ENCODE peak calls at places on chromosome 22, in nine cellular contexts. One of them, this sample, is unnamed.

GRCh38 chr22:25645964-25646363 is 81.5 kb downstream of the GRK3 start:
- DNase-seq in left ventricle myocardium inferior: no peak
- DNase-seq in kidney: no peak
- DNase-seq in tibial nerve: no peak
- DNase-seq in CD8-positive, alpha-beta T cell: no peak
- DNase-seq in CD4-positive, CD25-positive, alpha-beta regulatory T cell: no peak
- DNase-seq in HepG2: no peak
- DNase-seq in vagina: no peak
- DNase-seq in naive thymus-derived CD4-positive, alpha-beta T cell: no peak
- DNase-seq in this sample: no peak

GRCh38 chr22:39110631-39111561 is 13.9 kb downstream of the APOBEC3H start:
- DNase-seq in left ventricle myocardium inferior: no peak
- DNase-seq in kidney: no peak
- DNase-seq in tibial nerve: no peak
- DNase-seq in CD8-positive, alpha-beta T cell: no peak
- DNase-seq in CD4-positive, CD25-positive, alpha-beta regulatory T cell: no peak
- DNase-seq in HepG2: peak; percentile 59
- DNase-seq in vagina: no peak
- DNase-seq in naive thymus-derived CD4-positive, alpha-beta T cell: no peak
- DNase-seq in this sample: no peak

GRCh38 chr22:50705219-50705691 is 32.6 kb downstream of the SHANK3 start:
- DNase-seq in left ventricle myocardium inferior: peak; percentile 52
- DNase-seq in kidney: peak; percentile 92
- DNase-seq in tibial nerve: no peak
- DNase-seq in CD8-positive, alpha-beta T cell: no peak
- DNase-seq in CD4-positive, CD25-positive, alpha-beta regulatory T cell: no peak
- DNase-seq in HepG2: no peak
- DNase-seq in vagina: no peak
- DNase-seq in naive thymus-derived CD4-positive, alpha-beta T cell: no peak
- DNase-seq in this sample: peak; percentile 26

GRCh38 chr22:39545310-39546063 is 12.9 kb upstream of the RPS19BP1 start:
- DNase-seq in left ventricle myocardium inferior: no peak
- DNase-seq in kidney: no peak
- DNase-seq in tibial nerve: no peak
- DNase-seq in CD8-positive, alpha-beta T cell: peak; percentile 75
- DNase-seq in CD4-positive, CD25-positive, alpha-beta regulatory T cell: peak; percentile 66
- DNase-seq in HepG2: no peak
- DNase-seq in vagina: no peak
- DNase-seq in naive thymus-derived CD4-positive, alpha-beta T cell: peak; percentile 68
- DNase-seq in this sample: peak; percentile 67

GRCh38 chr22:32473388-32473952 is 1.1 kb upstream of the FBXO7 start:
- DNase-seq in left ventricle myocardium inferior: no peak
- DNase-seq in kidney: no peak
- DNase-seq in tibial nerve: no peak
- DNase-seq in CD8-positive, alpha-beta T cell: peak; percentile 30
- DNase-seq in CD4-positive, CD25-positive, alpha-beta regulatory T cell: peak; percentile 73
- DNase-seq in HepG2: peak; percentile 76
- DNase-seq in vagina: no peak
- DNase-seq in naive thymus-derived CD4-positive, alpha-beta T cell: peak; percentile 68
- DNase-seq in this sample: no peak

GRCh38 chr22:49999901-50000586 is 12.5 kb downstream of the IL17REL start:
- DNase-seq in left ventricle myocardium inferior: no peak
- DNase-seq in kidney: peak; percentile 64
- DNase-seq in tibial nerve: no peak
- DNase-seq in CD8-positive, alpha-beta T cell: no peak
- DNase-seq in CD4-positive, CD25-positive, alpha-beta regulatory T cell: no peak
- DNase-seq in HepG2: no peak
- DNase-seq in vagina: peak; percentile 67
- DNase-seq in naive thymus-derived CD4-positive, alpha-beta T cell: no peak
- DNase-seq in this sample: peak; percentile 28

GRCh38 chr22:18154821-18155390 is 4.9 kb downstream of the USP18 start:
- DNase-seq in left ventricle myocardium inferior: no peak
- DNase-seq in kidney: no peak
- DNase-seq in tibial nerve: no peak
- DNase-seq in CD8-positive, alpha-beta T cell: no peak
- DNase-seq in CD4-positive, CD25-positive, alpha-beta regulatory T cell: no peak
- DNase-seq in HepG2: no peak
- DNase-seq in vagina: no peak
- DNase-seq in naive thymus-derived CD4-positive, alpha-beta T cell: no peak
- DNase-seq in this sample: no peak

GRCh38 chr22:27836181-27836580 is 34.6 kb upstream of the MN1 start:
- DNase-seq in left ventricle myocardium inferior: no peak
- DNase-seq in kidney: no peak
- DNase-seq in tibial nerve: no peak
- DNase-seq in CD8-positive, alpha-beta T cell: no peak
- DNase-seq in CD4-positive, CD25-positive, alpha-beta regulatory T cell: no peak
- DNase-seq in HepG2: no peak
- DNase-seq in vagina: no peak
- DNase-seq in naive thymus-derived CD4-positive, alpha-beta T cell: no peak
- DNase-seq in this sample: no peak

GRCh38 chr22:38413085-38414008 is 41.7 kb downstream of the KCNJ4 start:
- DNase-seq in left ventricle myocardium inferior: peak; percentile 53
- DNase-seq in kidney: peak; percentile 74
- DNase-seq in tibial nerve: no peak
- DNase-seq in CD8-positive, alpha-beta T cell: peak; percentile 9
- DNase-seq in CD4-positive, CD25-positive, alpha-beta regulatory T cell: no peak
- DNase-seq in HepG2: no peak
- DNase-seq in vagina: peak; percentile 95
- DNase-seq in naive thymus-derived CD4-positive, alpha-beta T cell: no peak
- DNase-seq in this sample: peak; percentile 47

GRCh38 chr22:28835630-28836189 is 35.3 kb upstream of the XBP1 start:
- DNase-seq in left ventricle myocardium inferior: no peak
- DNase-seq in kidney: no peak
- DNase-seq in tibial nerve: no peak
- DNase-seq in CD8-positive, alpha-beta T cell: no peak
- DNase-seq in CD4-positive, CD25-positive, alpha-beta regulatory T cell: no peak
- DNase-seq in HepG2: no peak
- DNase-seq in vagina: no peak
- DNase-seq in naive thymus-derived CD4-positive, alpha-beta T cell: no peak
- DNase-seq in this sample: no peak

GRCh38 chr22:21982338-21982965 is at the start of gene TOP3B:
- DNase-seq in left ventricle myocardium inferior: peak; percentile 84
- DNase-seq in kidney: peak; percentile 94
- DNase-seq in tibial nerve: peak; percentile 55
- DNase-seq in CD8-positive, alpha-beta T cell: peak; percentile 82
- DNase-seq in CD4-positive, CD25-positive, alpha-beta regulatory T cell: peak; percentile 76
- DNase-seq in HepG2: peak; percentile 52
- DNase-seq in vagina: no peak
- DNase-seq in naive thymus-derived CD4-positive, alpha-beta T cell: peak; percentile 79
- DNase-seq in this sample: peak; percentile 72

GRCh38 chr22:49305215-49305965 is 522.3 kb downstream of the BRD1 start:
- DNase-seq in left ventricle myocardium inferior: peak; percentile 53
- DNase-seq in kidney: no peak
- DNase-seq in tibial nerve: no peak
- DNase-seq in CD8-positive, alpha-beta T cell: peak; percentile 59
- DNase-seq in CD4-positive, CD25-positive, alpha-beta regulatory T cell: peak; percentile 15
- DNase-seq in HepG2: peak; percentile 27
- DNase-seq in vagina: peak; percentile 89
- DNase-seq in naive thymus-derived CD4-positive, alpha-beta T cell: peak; percentile 48
- DNase-seq in this sample: peak; percentile 78

GRCh38 chr22:27199354-27199753 is 542.0 kb downstream of the MIAT start:
- DNase-seq in left ventricle myocardium inferior: no peak
- DNase-seq in kidney: no peak
- DNase-seq in tibial nerve: no peak
- DNase-seq in CD8-positive, alpha-beta T cell: no peak
- DNase-seq in CD4-positive, CD25-positive, alpha-beta regulatory T cell: no peak
- DNase-seq in HepG2: no peak
- DNase-seq in vagina: no peak
- DNase-seq in naive thymus-derived CD4-positive, alpha-beta T cell: no peak
- DNase-seq in this sample: no peak

GRCh38 chr22:29224859-29225410 is 19.2 kb downstream of the EMID1 start:
- DNase-seq in left ventricle myocardium inferior: no peak
- DNase-seq in kidney: peak; percentile 63
- DNase-seq in tibial nerve: no peak
- DNase-seq in CD8-positive, alpha-beta T cell: no peak
- DNase-seq in CD4-positive, CD25-positive, alpha-beta regulatory T cell: no peak
- DNase-seq in HepG2: no peak
- DNase-seq in vagina: no peak
- DNase-seq in naive thymus-derived CD4-positive, alpha-beta T cell: no peak
- DNase-seq in this sample: no peak

GRCh38 chr22:47899894-47900293 is 1137.4 kb downstream of the TBC1D22A start:
- DNase-seq in left ventricle myocardium inferior: no peak
- DNase-seq in kidney: no peak
- DNase-seq in tibial nerve: no peak
- DNase-seq in CD8-positive, alpha-beta T cell: no peak
- DNase-seq in CD4-positive, CD25-positive, alpha-beta regulatory T cell: no peak
- DNase-seq in HepG2: no peak
- DNase-seq in vagina: peak; percentile 46
- DNase-seq in naive thymus-derived CD4-positive, alpha-beta T cell: no peak
- DNase-seq in this sample: no peak

GRCh38 chr22:33873186-33873585 is 47.1 kb downstream of the LARGE1 start:
- DNase-seq in left ventricle myocardium inferior: peak; percentile 53
- DNase-seq in kidney: no peak
- DNase-seq in tibial nerve: no peak
- DNase-seq in CD8-positive, alpha-beta T cell: no peak
- DNase-seq in CD4-positive, CD25-positive, alpha-beta regulatory T cell: no peak
- DNase-seq in HepG2: no peak
- DNase-seq in vagina: no peak
- DNase-seq in naive thymus-derived CD4-positive, alpha-beta T cell: no peak
- DNase-seq in this sample: no peak

GRCh38 chr22:39598017-39598965 is 27.7 kb downstream of the CACNA1I start:
- DNase-seq in left ventricle myocardium inferior: no peak
- DNase-seq in kidney: peak; percentile 81
- DNase-seq in tibial nerve: no peak
- DNase-seq in CD8-positive, alpha-beta T cell: peak; percentile 70
- DNase-seq in CD4-positive, CD25-positive, alpha-beta regulatory T cell: peak; percentile 58
- DNase-seq in HepG2: no peak
- DNase-seq in vagina: no peak
- DNase-seq in naive thymus-derived CD4-positive, alpha-beta T cell: peak; percentile 69
- DNase-seq in this sample: peak; percentile 73

GRCh38 chr22:46436595-46437163 is 100.7 kb downstream of the CELSR1 start:
- DNase-seq in left ventricle myocardium inferior: no peak
- DNase-seq in kidney: no peak
- DNase-seq in tibial nerve: no peak
- DNase-seq in CD8-positive, alpha-beta T cell: no peak
- DNase-seq in CD4-positive, CD25-positive, alpha-beta regulatory T cell: no peak
- DNase-seq in HepG2: no peak
- DNase-seq in vagina: no peak
- DNase-seq in naive thymus-derived CD4-positive, alpha-beta T cell: no peak
- DNase-seq in this sample: no peak

DNA sequence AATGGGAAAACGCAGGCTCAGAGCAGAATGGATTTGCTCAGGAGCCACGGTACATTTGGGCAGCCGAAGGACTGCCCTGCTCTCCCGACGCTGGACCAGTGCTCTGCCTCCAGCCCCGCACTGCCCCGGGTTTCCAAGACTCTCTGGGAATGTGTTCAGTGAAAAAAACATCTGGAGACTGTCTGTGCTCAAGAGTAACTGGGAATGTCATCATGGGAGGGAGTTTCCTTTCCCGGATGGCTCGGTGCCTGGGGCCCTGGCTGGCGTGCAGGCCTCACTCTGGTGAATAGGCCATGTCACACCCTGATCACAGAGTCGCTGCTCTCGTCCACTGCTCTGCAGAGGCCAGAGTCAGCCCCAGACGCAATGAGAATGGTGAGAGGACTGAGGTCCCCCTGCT is 9.8 kb upstream of the APOL6 start:
- DNase-seq in left ventricle myocardium inferior: peak; percentile 91
- DNase-seq in kidney: peak; percentile 94
- DNase-seq in tibial nerve: peak; percentile 81
- DNase-seq in CD8-positive, alpha-beta T cell: no peak
- DNase-seq in CD4-positive, CD25-positive, alpha-beta regulatory T cell: no peak
- DNase-seq in HepG2: no peak
- DNase-seq in vagina: no peak
- DNase-seq in naive thymus-derived CD4-positive, alpha-beta T cell: no peak
- DNase-seq in this sample: peak; percentile 33
- H3K27ac ChIP-seq in left ventricle myocardium inferior: peak overlapping the region; percentile 93
- H3K27ac ChIP-seq in kidney: peak overlapping the region; percentile 69
- H3K27ac ChIP-seq in tibial nerve: peak overlapping the region; percentile 83
- H3K27ac ChIP-seq in CD8-positive, alpha-beta T cell: no peak overlapping the region
- H3K27ac ChIP-seq in CD4-positive, CD25-positive, alpha-beta regulatory T cell: no peak overlapping the region
- H3K27ac ChIP-seq in HepG2: no peak overlapping the region
- H3K27ac ChIP-seq in vagina: peak overlapping the region; percentile 93
- H3K27ac ChIP-seq in naive thymus-derived CD4-positive, alpha-beta T cell: no peak overlapping the region
- H3K27ac ChIP-seq in this sample: no peak overlapping the region

GRCh38 chr22:19620742-19621371 is 93.4 kb upstream of the SEPTIN5 start:
- DNase-seq in left ventricle myocardium inferior: no peak
- DNase-seq in kidney: peak; percentile 67
- DNase-seq in tibial nerve: no peak
- DNase-seq in CD8-positive, alpha-beta T cell: no peak
- DNase-seq in CD4-positive, CD25-positive, alpha-beta regulatory T cell: no peak
- DNase-seq in HepG2: no peak
- DNase-seq in vagina: peak; percentile 70
- DNase-seq in naive thymus-derived CD4-positive, alpha-beta T cell: no peak
- DNase-seq in this sample: no peak
- H3K4me1 ChIP-seq in left ventricle myocardium inferior: peaks cover 15% of the 10 kb centered on the region
- H3K4me1 ChIP-seq in kidney: no peaks in the 10 kb centered on the region
- H3K4me1 ChIP-seq in tibial nerve: no peaks in the 10 kb centered on the region
- H3K4me1 ChIP-seq in CD8-positive, alpha-beta T cell: peaks cover 8% of the 10 kb centered on the region
- H3K4me1 ChIP-seq in CD4-positive, CD25-positive, alpha-beta regulatory T cell: no peaks in the 10 kb centered on the region
- H3K4me1 ChIP-seq in HepG2: no peaks in the 10 kb centered on the region
- H3K4me1 ChIP-seq in vagina: no peaks in the 10 kb centered on the region
- H3K4me1 ChIP-seq in naive thymus-derived CD4-positive, alpha-beta T cell: peaks cover 13% of the 10 kb centered on the region
- H3K4me1 ChIP-seq in this sample: no peaks in the 10 kb centered on the region

GRCh38 chr22:30978304-30978962 is 9.4 kb downstream of the TUG1 start:
- DNase-seq in left ventricle myocardium inferior: no peak
- DNase-seq in kidney: no peak
- DNase-seq in tibial nerve: no peak
- DNase-seq in CD8-positive, alpha-beta T cell: no peak
- DNase-seq in CD4-positive, CD25-positive, alpha-beta regulatory T cell: no peak
- DNase-seq in HepG2: no peak
- DNase-seq in vagina: no peak
- DNase-seq in naive thymus-derived CD4-positive, alpha-beta T cell: no peak
- DNase-seq in this sample: no peak

GRCh38 chr22:30985561-30986208 is 16.6 kb downstream of the TUG1 start:
- DNase-seq in left ventricle myocardium inferior: no peak
- DNase-seq in kidney: no peak
- DNase-seq in tibial nerve: no peak
- DNase-seq in CD8-positive, alpha-beta T cell: no peak
- DNase-seq in CD4-positive, CD25-positive, alpha-beta regulatory T cell: no peak
- DNase-seq in HepG2: peak; percentile 60
- DNase-seq in vagina: no peak
- DNase-seq in naive thymus-derived CD4-positive, alpha-beta T cell: no peak
- DNase-seq in this sample: no peak

GRCh38 chr22:30984317-30984716 is 15.3 kb downstream of the TUG1 start:
- DNase-seq in left ventricle myocardium inferior: no peak
- DNase-seq in kidney: no peak
- DNase-seq in tibial nerve: no peak
- DNase-seq in CD8-positive, alpha-beta T cell: no peak
- DNase-seq in CD4-positive, CD25-positive, alpha-beta regulatory T cell: no peak
- DNase-seq in HepG2: peak; percentile 71
- DNase-seq in vagina: no peak
- DNase-seq in naive thymus-derived CD4-positive, alpha-beta T cell: no peak
- DNase-seq in this sample: no peak

GRCh38 chr22:30982501-30982900 is 13.4 kb downstream of the TUG1 start:
- DNase-seq in left ventricle myocardium inferior: no peak
- DNase-seq in kidney: no peak
- DNase-seq in tibial nerve: no peak
- DNase-seq in CD8-positive, alpha-beta T cell: no peak
- DNase-seq in CD4-positive, CD25-positive, alpha-beta regulatory T cell: no peak
- DNase-seq in HepG2: no peak
- DNase-seq in vagina: no peak
- DNase-seq in naive thymus-derived CD4-positive, alpha-beta T cell: no peak
- DNase-seq in this sample: no peak

GRCh38 chr22:30979932-30980331 is 10.9 kb downstream of the TUG1 start:
- DNase-seq in left ventricle myocardium inferior: no peak
- DNase-seq in kidney: no peak
- DNase-seq in tibial nerve: no peak
- DNase-seq in CD8-positive, alpha-beta T cell: no peak
- DNase-seq in CD4-positive, CD25-positive, alpha-beta regulatory T cell: no peak
- DNase-seq in HepG2: no peak
- DNase-seq in vagina: no peak
- DNase-seq in naive thymus-derived CD4-positive, alpha-beta T cell: no peak
- DNase-seq in this sample: no peak
- H3K9me3 ChIP-seq in left ventricle myocardium inferior: peaks cover 100% of the 10 kb centered on the region
- H3K9me3 ChIP-seq in kidney: peaks cover 4% of the 10 kb centered on the region
- H3K9me3 ChIP-seq in tibial nerve: peaks cover 100% of the 10 kb centered on the region
- H3K9me3 ChIP-seq in CD8-positive, alpha-beta T cell: peaks cover 50% of the 10 kb centered on the region
- H3K9me3 ChIP-seq in CD4-positive, CD25-positive, alpha-beta regulatory T cell: peaks cover 95% of the 10 kb centered on the region
- H3K9me3 ChIP-seq in HepG2: no peaks in the 10 kb centered on the region
- H3K9me3 ChIP-seq in vagina: peaks cover 10% of the 10 kb centered on the region
- H3K9me3 ChIP-seq in naive thymus-derived CD4-positive, alpha-beta T cell: peaks cover 4% of the 10 kb centered on the region
- H3K9me3 ChIP-seq in this sample: no peaks in the 10 kb centered on the region

GRCh38 chr22:45224988-45225731 is 15.5 kb downstream of the KIAA0930 start:
- DNase-seq in left ventricle myocardium inferior: no peak
- DNase-seq in kidney: no peak
- DNase-seq in tibial nerve: no peak
- DNase-seq in CD8-positive, alpha-beta T cell: no peak
- DNase-seq in CD4-positive, CD25-positive, alpha-beta regulatory T cell: no peak
- DNase-seq in HepG2: no peak
- DNase-seq in vagina: no peak
- DNase-seq in naive thymus-derived CD4-positive, alpha-beta T cell: no peak
- DNase-seq in this sample: no peak
- H3K27ac ChIP-seq in left ventricle myocardium inferior: no peak overlapping the region
- H3K27ac ChIP-seq in kidney: no peak overlapping the region
- H3K27ac ChIP-seq in tibial nerve: peak overlapping the region; percentile 90
- H3K27ac ChIP-seq in CD8-positive, alpha-beta T cell: no peak overlapping the region
- H3K27ac ChIP-seq in CD4-positive, CD25-positive, alpha-beta regulatory T cell: no peak overlapping the region
- H3K27ac ChIP-seq in HepG2: peak overlapping the region; percentile 40
- H3K27ac ChIP-seq in vagina: peak overlapping the region; percentile 53
- H3K27ac ChIP-seq in naive thymus-derived CD4-positive, alpha-beta T cell: no peak overlapping the region
- H3K27ac ChIP-seq in this sample: no peak overlapping the region

This sample was measured in pancreas.